ENCODE peak calls at places on chromosome 18, in four cellular contexts. X is stimulated activated CD4-positive, alpha-beta T cell treated with anti-CD3 and anti-CD28 coated beads, Interleukin-1b, Interleukin-23, amount 100 ng/mL, for 48 hours; O is heart right ventricle; U is uterus. N is an unnamed sample.

GRCh38 chr18:21735452-21736015 is 5.1 kb upstream of the MIB1 start:
- DNase-seq in X (peak; percentile 21), O (no peak), U (no peak), N (no peak)

GRCh38 chr18:63162271-63163014 is 157.1 kb downstream of the BCL2 start:
- DNase-seq in X (peak; percentile 28), O (no peak), U (no peak), N (no peak)

GRCh38 chr18:40355701-40356100 is 1599.3 kb upstream of the PIK3C3 start:
- DNase-seq in X (no peak), O (no peak), U (no peak), N (no peak)

GRCh38 chr18:34121157-34121807 is 103.4 kb downstream of the NOL4 start:
- DNase-seq in X (no peak), O (no peak), U (no peak), N (no peak)

GRCh38 chr18:75204978-75205759 is 3.8 kb downstream of the PTGR3 start:
- DNase-seq in X (no peak), O (peak; percentile 37), U (no peak), N (no peak)

GRCh38 chr18:63578357-63578958 is 8.7 kb upstream of the SERPINB13 start:
- DNase-seq in X (no peak), O (no peak), U (no peak), N (no peak)

GRCh38 chr18:8701546-8702118 is 3.7 kb upstream of the MTCL1 start:
- DNase-seq in X (no peak), O (no peak), U (no peak), N (no peak)

GRCh38 chr18:37671119-37671518 is 105.5 kb upstream of the CELF4 start:
- DNase-seq in X (no peak), O (no peak), U (no peak), N (no peak)

GRCh38 chr18:11728247-11728646 is 39.2 kb downstream of the GNAL start:
- DNase-seq in X (no peak), O (no peak), U (no peak), N (no peak)